ENCODE peak calls at places on chromosomes 7 and 10, in five cellular contexts. One of them, this sample, is unnamed.

GRCh38 chr10:104170610-104171269 is 48.8 kb downstream of the SFR1 start:
- DNase-seq in CD8-positive, alpha-beta T cell: no peak
- DNase-seq in fibroblast of lung: no peak
- DNase-seq in neural progenitor cell: no peak
- DNase-seq in mesenchymal stem cell: no peak
- DNase-seq in this sample: no peak

GRCh38 chr10:113142601-113143000 is 192.6 kb downstream of the TCF7L2 start:
- DNase-seq in neural progenitor cell: no peak
- DNase-seq in fibroblast of lung: no peak
- DNase-seq in mesenchymal stem cell: no peak
- DNase-seq in CD8-positive, alpha-beta T cell: no peak
- DNase-seq in this sample: no peak

GRCh38 chr7:22550514-22551010 is 50.6 kb upstream of the STEAP1B start:
- DNase-seq in CD8-positive, alpha-beta T cell: no peak
- DNase-seq in neural progenitor cell: no peak
- DNase-seq in fibroblast of lung: no peak
- DNase-seq in mesenchymal stem cell: no peak
- DNase-seq in this sample: no peak

GRCh38 chr7:115271332-115272235 is 349.7 kb downstream of the MDFIC start:
- DNase-seq in CD8-positive, alpha-beta T cell: no peak
- DNase-seq in mesenchymal stem cell: peak; percentile 36
- DNase-seq in neural progenitor cell: no peak
- DNase-seq in fibroblast of lung: peak; percentile 37
- DNase-seq in this sample: peak; percentile 96

GRCh38 chr7:127690806-127691205 is 38.8 kb downstream of the SND1 start:
- DNase-seq in fibroblast of lung: no peak
- DNase-seq in CD8-positive, alpha-beta T cell: no peak
- DNase-seq in neural progenitor cell: peak; percentile 60
- DNase-seq in mesenchymal stem cell: no peak
- DNase-seq in this sample: no peak

GRCh38 chr10:74640134-74640533 is 186.3 kb upstream of the KAT6B start:
- DNase-seq in CD8-positive, alpha-beta T cell: no peak
- DNase-seq in fibroblast of lung: peak; percentile 9
- DNase-seq in neural progenitor cell: peak; percentile 70
- DNase-seq in mesenchymal stem cell: peak; percentile 10
- DNase-seq in this sample: peak; percentile 10

GRCh38 chr7:105204520-105204919 is 184.2 kb downstream of the SRPK2 start:
- DNase-seq in CD8-positive, alpha-beta T cell: no peak
- DNase-seq in neural progenitor cell: no peak
- DNase-seq in fibroblast of lung: no peak
- DNase-seq in mesenchymal stem cell: no peak
- DNase-seq in this sample: no peak

GRCh38 chr10:11341253-11341652 is 270.2 kb downstream of the USP6NL start:
- DNase-seq in neural progenitor cell: no peak
- DNase-seq in CD8-positive, alpha-beta T cell: no peak
- DNase-seq in fibroblast of lung: no peak
- DNase-seq in mesenchymal stem cell: no peak
- DNase-seq in this sample: no peak

GRCh38 chr10:123241391-123242141 is 87.4 kb downstream of the BUB3 start:
- DNase-seq in CD8-positive, alpha-beta T cell: peak; percentile 38
- DNase-seq in mesenchymal stem cell: no peak
- DNase-seq in fibroblast of lung: no peak
- DNase-seq in neural progenitor cell: no peak
- DNase-seq in this sample: no peak

DNA sequence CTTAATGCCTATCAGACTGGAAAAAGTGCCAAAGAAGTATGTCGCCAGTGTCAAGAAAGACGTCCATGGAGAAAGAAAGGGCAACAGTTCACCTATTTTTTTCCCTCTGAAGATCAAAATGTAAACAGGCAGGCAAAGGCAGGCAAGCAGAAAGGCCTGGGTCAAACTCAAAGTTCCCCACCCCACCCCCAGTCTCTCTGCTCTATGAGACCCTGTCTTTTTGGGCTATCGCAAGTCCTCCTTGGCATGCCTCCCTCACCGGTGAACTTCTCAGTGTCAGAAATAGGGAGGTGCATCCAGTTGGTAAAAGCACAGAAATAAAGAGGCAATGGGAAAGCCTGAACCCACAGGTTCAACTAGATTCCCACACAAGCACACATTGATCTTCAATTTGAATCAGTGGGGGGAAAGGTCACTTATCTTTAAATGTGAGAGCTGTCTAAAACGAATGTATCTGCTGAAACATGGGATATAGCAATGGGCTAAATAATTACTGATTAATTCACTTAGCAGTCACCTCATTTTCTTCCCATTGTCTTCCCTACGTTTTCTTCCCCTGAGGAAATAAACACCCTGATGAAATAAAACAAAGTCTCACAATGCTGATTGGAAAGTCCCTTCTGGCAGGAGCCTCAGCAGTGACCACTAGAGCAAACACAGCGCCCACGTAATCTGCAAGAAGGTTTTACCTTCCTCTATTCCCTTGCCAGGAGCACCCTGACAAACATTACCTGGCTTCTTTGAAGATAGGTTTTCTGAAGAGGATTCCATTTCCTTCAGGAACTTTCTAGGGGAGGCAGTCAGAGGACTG is 31.1 kb downstream of the JAZF1 start:
- DNase-seq in fibroblast of lung: no peak
- DNase-seq in mesenchymal stem cell: no peak
- DNase-seq in CD8-positive, alpha-beta T cell: no peak
- DNase-seq in neural progenitor cell: no peak
- DNase-seq in this sample: no peak
- H3K4me1 ChIP-seq in fibroblast of lung: no peaks in the 10 kb centered on the region
- H3K4me1 ChIP-seq in mesenchymal stem cell: peaks cover 4% of the 10 kb centered on the region
- H3K4me1 ChIP-seq in CD8-positive, alpha-beta T cell: peaks cover 4% of the 10 kb centered on the region
- H3K4me1 ChIP-seq in neural progenitor cell: peaks cover 14% of the 10 kb centered on the region
- H3K4me1 ChIP-seq in this sample: peaks cover 11% of the 10 kb centered on the region

DNA sequence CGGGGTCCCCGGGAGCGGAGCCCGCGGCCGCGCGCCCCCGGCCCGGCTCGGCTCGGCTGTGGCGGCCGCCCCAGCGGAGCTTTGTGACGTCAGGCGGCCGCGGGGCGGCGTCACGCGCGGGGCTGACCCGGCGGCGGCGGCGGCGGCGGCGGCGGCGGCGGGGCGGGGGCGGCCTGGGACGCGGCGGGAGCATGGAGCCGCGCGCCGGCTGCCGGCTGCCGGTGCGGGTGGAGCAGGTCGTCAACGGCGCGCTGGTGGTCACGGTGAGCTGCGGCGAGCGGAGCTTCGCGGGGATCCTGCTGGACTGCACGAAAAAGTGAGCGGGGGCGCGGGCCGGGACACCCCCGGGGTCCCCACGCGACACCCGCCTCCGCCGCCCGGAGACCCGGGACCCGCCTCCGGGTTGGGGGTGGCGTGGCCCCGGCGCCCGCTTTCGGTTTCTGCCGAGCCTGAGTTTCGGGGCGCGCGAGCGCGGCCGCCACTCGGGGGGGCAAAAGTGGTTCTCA is at the start of gene PWWP2B:
- DNase-seq in mesenchymal stem cell: peak; percentile 43
- DNase-seq in neural progenitor cell: peak; percentile 70
- DNase-seq in fibroblast of lung: peak; percentile 28
- DNase-seq in CD8-positive, alpha-beta T cell: peak; percentile 53
- DNase-seq in this sample: no peak
- H3K4me1 ChIP-seq in mesenchymal stem cell: peaks cover 58% of the 10 kb centered on the region
- H3K4me1 ChIP-seq in neural progenitor cell: peaks cover 14% of the 10 kb centered on the region
- H3K4me1 ChIP-seq in fibroblast of lung: no peaks in the 10 kb centered on the region
- H3K4me1 ChIP-seq in CD8-positive, alpha-beta T cell: peaks cover 12% of the 10 kb centered on the region
- H3K4me1 ChIP-seq in this sample: peaks cover 18% of the 10 kb centered on the region

GRCh38 chr7:2115739-2116065 is 117.0 kb downstream of the MAD1L1 start:
- DNase-seq in neural progenitor cell: no peak
- DNase-seq in mesenchymal stem cell: no peak
- DNase-seq in CD8-positive, alpha-beta T cell: no peak
- DNase-seq in fibroblast of lung: no peak
- DNase-seq in this sample: no peak
- H3K4me1 ChIP-seq in neural progenitor cell: peaks cover 15% of the 10 kb centered on the region
- H3K4me1 ChIP-seq in mesenchymal stem cell: peaks cover 48% of the 10 kb centered on the region
- H3K4me1 ChIP-seq in CD8-positive, alpha-beta T cell: peaks cover 45% of the 10 kb centered on the region
- H3K4me1 ChIP-seq in fibroblast of lung: peaks cover 19% of the 10 kb centered on the region
- H3K4me1 ChIP-seq in this sample: peaks cover 52% of the 10 kb centered on the region

GRCh38 chr10:33861833-33862232 is 527.4 kb upstream of the NRP1 start:
- DNase-seq in mesenchymal stem cell: no peak
- DNase-seq in neural progenitor cell: no peak
- DNase-seq in CD8-positive, alpha-beta T cell: no peak
- DNase-seq in fibroblast of lung: no peak
- DNase-seq in this sample: no peak
- H3K4me1 ChIP-seq in mesenchymal stem cell: peaks cover 2% of the 10 kb centered on the region
- H3K4me1 ChIP-seq in neural progenitor cell: no peaks in the 10 kb centered on the region
- H3K4me1 ChIP-seq in CD8-positive, alpha-beta T cell: no peaks in the 10 kb centered on the region
- H3K4me1 ChIP-seq in fibroblast of lung: no peaks in the 10 kb centered on the region
- H3K4me1 ChIP-seq in this sample: no peaks in the 10 kb centered on the region

GRCh38 chr10:79099898-79100448 is 31.2 kb downstream of the ZMIZ1 start:
- DNase-seq in CD8-positive, alpha-beta T cell: no peak
- DNase-seq in neural progenitor cell: no peak
- DNase-seq in fibroblast of lung: no peak
- DNase-seq in mesenchymal stem cell: no peak
- DNase-seq in this sample: no peak
- H3K4me1 ChIP-seq in CD8-positive, alpha-beta T cell: peaks cover 25% of the 10 kb centered on the region
- H3K4me1 ChIP-seq in neural progenitor cell: peaks cover 7% of the 10 kb centered on the region
- H3K4me1 ChIP-seq in fibroblast of lung: peaks cover 49% of the 10 kb centered on the region
- H3K4me1 ChIP-seq in mesenchymal stem cell: peaks cover 72% of the 10 kb centered on the region
- H3K4me1 ChIP-seq in this sample: peaks cover 71% of the 10 kb centered on the region

GRCh38 chr7:112089551-112089950 is 116.6 kb downstream of the DOCK4 start:
- DNase-seq in mesenchymal stem cell: no peak
- DNase-seq in fibroblast of lung: no peak
- DNase-seq in neural progenitor cell: no peak
- DNase-seq in CD8-positive, alpha-beta T cell: no peak
- DNase-seq in this sample: no peak
- H3K4me1 ChIP-seq in mesenchymal stem cell: peaks cover 1% of the 10 kb centered on the region
- H3K4me1 ChIP-seq in fibroblast of lung: no peaks in the 10 kb centered on the region
- H3K4me1 ChIP-seq in neural progenitor cell: no peaks in the 10 kb centered on the region
- H3K4me1 ChIP-seq in CD8-positive, alpha-beta T cell: no peaks in the 10 kb centered on the region
- H3K4me1 ChIP-seq in this sample: no peaks in the 10 kb centered on the region

DNA sequence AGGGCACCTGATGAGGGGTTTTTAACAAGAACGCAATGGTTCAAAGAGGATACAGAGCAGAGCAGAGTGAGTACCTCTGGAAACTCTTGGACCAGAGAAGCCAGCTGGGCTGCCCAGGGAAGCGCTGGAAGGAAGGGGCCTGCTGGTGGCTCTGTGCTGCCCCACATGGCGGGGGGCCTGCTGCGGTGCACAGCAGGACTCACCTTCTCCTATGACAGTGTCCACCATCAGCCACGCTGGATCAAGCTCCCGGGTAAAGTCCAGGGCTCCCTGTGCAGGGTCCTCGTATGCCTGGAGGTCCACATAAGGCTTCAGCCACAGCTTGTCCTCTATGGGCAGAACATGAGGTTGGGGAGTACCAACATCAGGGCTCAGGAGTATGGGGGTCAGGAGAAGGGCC is 12.5 kb downstream of the EPHA1 start:
- DNase-seq in fibroblast of lung: no peak
- DNase-seq in CD8-positive, alpha-beta T cell: no peak
- DNase-seq in neural progenitor cell: no peak
- DNase-seq in mesenchymal stem cell: no peak
- DNase-seq in this sample: no peak
- H3K4me1 ChIP-seq in fibroblast of lung: peaks cover 16% of the 10 kb centered on the region
- H3K4me1 ChIP-seq in CD8-positive, alpha-beta T cell: peaks cover 6% of the 10 kb centered on the region
- H3K4me1 ChIP-seq in neural progenitor cell: no peaks in the 10 kb centered on the region
- H3K4me1 ChIP-seq in mesenchymal stem cell: peaks cover 11% of the 10 kb centered on the region
- H3K4me1 ChIP-seq in this sample: peaks cover 10% of the 10 kb centered on the region

This sample was measured in astrocyte.